ENCODE peak calls at places on chromosomes 6 and 20, in six cellular contexts. Y is prostate gland, L is adrenal gland, C is dorsolateral prefrontal cortex, S is GM12865, K is H7. B is an unnamed sample.

GRCh38 chr20:11544029-11544678 is 373.5 kb upstream of the BTBD3 start:
- DNase-seq in S (peak; percentile 76), K (peak; percentile 36), Y (peak; percentile 75), L (peak; percentile 29), C (no peak), B (peak; percentile 63)

GRCh38 chr6:692356-692851 is 535 bp downstream of the EXOC2 start:
- DNase-seq in S (peak; percentile 78), K (peak; percentile 85), L (peak; percentile 45), C (peak; percentile 38), Y (no peak), B (peak; percentile 29)

GRCh38 chr6:167058261-167058660 is 59.1 kb downstream of the CEP43 start:
- DNase-seq in C (no peak), Y (no peak), K (no peak), S (no peak), L (peak; percentile 73), B (peak; percentile 50)

GRCh38 chr6:90146914-90147668 is 149.6 kb downstream of the BACH2 start:
- DNase-seq in C (peak; percentile 37), Y (no peak), K (no peak), L (no peak), S (no peak), B (no peak)

GRCh38 chr20:61105395-61105794 is 146.7 kb upstream of the CDH4 start:
- DNase-seq in L (no peak), K (no peak), S (no peak), C (no peak), Y (no peak), B (no peak)

GRCh38 chr20:208937-209566 is 18.0 kb upstream of the DEFB129 start:
- DNase-seq in K (peak; percentile 32), C (no peak), S (peak; percentile 58), Y (peak; percentile 23), L (peak; percentile 26), B (peak; percentile 73)

GRCh38 chr6:56101141-56101553 is 146.2 kb downstream of the COL21A1 start:
- DNase-seq in L (no peak), K (no peak), Y (no peak), S (no peak), C (no peak), B (peak; percentile 97)

GRCh38 chr6:159633196-159633595 is 59.8 kb downstream of the SOD2 start:
- DNase-seq in C (no peak), L (no peak), K (peak; percentile 49), Y (no peak), S (peak; percentile 25), B (no peak)

GRCh38 chr6:162610351-162610750 is 117.2 kb downstream of the PRKN start:
- DNase-seq in K (no peak), Y (no peak), L (no peak), C (no peak), S (no peak), B (no peak)

GRCh38 chr20:48772183-48772976 is 55.4 kb downstream of the PREX1 start:
- DNase-seq in C (no peak), L (peak; percentile 74), Y (no peak), K (no peak), S (peak; percentile 41), B (no peak)

GRCh38 chr6:98836025-98836961 is 1.9 kb downstream of the POU3F2 start:
- DNase-seq in L (no peak), K (peak; percentile 84), Y (no peak), S (no peak), C (peak; percentile 71), B (no peak)
- H3K4me3 ChIP-seq in L (no peak overlapping the region), K (peak overlapping the region; percentile 32), Y (no peak overlapping the region), S (no peak overlapping the region), C (peak overlapping the region; percentile 84), B (no peak overlapping the region)

DNA sequence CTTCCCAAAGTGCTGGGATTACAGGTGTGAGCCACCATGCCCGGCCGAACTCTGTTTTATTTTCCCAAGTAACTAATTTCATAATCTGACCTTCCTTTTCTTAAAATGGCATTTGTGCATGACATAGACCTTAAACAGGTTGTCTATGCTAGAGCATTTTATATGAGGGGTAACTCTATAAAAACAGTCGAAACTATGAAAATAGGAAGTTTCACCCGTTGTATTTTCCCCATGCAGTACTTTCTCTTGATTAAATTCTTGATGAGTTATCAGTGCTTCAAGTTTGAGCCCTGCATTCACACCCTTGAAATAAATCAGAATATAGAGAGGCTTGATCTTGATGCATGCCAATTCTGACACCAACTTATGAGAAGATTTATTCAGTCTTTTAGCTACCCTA is 11.7 kb downstream of the TBPL1 start:
- DNase-seq in C (no peak), L (no peak), K (no peak), S (no peak), Y (no peak), B (no peak)
- H3K4me3 ChIP-seq in C (no peak overlapping the region), L (no peak overlapping the region), K (no peak overlapping the region), S (no peak overlapping the region), Y (no peak overlapping the region), B (no peak overlapping the region)

GRCh38 chr6:71608646-71609045 is 277.7 kb upstream of the RIMS1 start:
- DNase-seq in C (no peak), K (no peak), Y (no peak), S (no peak), L (no peak), B (peak; percentile 40)
- H3K4me3 ChIP-seq in C (no peak overlapping the region), K (no peak overlapping the region), Y (no peak overlapping the region), S (no peak overlapping the region), L (no peak overlapping the region), B (no peak overlapping the region)

GRCh38 chr6:118710616-118711015 is 59.2 kb upstream of the CEP85L start:
- DNase-seq in C (no peak), Y (no peak), S (no peak), L (no peak), K (no peak), B (no peak)
- H3K4me3 ChIP-seq in C (no peak overlapping the region), Y (no peak overlapping the region), S (no peak overlapping the region), L (no peak overlapping the region), K (no peak overlapping the region), B (no peak overlapping the region)